ENCODE peak calls at places on chromosomes 3 and 15, in ten cellular contexts. M is RWPE1, X is psoas muscle, U is GM10248, L is tibial nerve, F is natural killer cell, B is mesothelial cell of epicardium, Q is WTC11, G is H9, T is epithelial cell of esophagus. N is an unnamed sample.
A peak's percentile ranks its signal among the peaks of the same experiment; 100 is the strongest.

GRCh38 chr3:176505878-176506621 is 691.2 kb downstream of the TBL1XR1 start:
- DNase-seq in M (no peak), T (no peak), F (no peak), G (peak; percentile 97), B (no peak), U (no peak), X (no peak), Q (peak; percentile 78), L (no peak), N (no peak)

GRCh38 chr15:30065025-30065801 is 17.5 kb upstream of the GOLGA8J start:
- DNase-seq in L (no peak), F (no peak), Q (no peak), T (peak; percentile 48), U (no peak), G (no peak), M (peak; percentile 82), X (no peak), B (no peak), N (no peak)

GRCh38 chr15:94327356-94327936 is 96.1 kb downstream of the MCTP2 start:
- DNase-seq in X (no peak), M (peak; percentile 47), Q (no peak), L (no peak), F (no peak), G (no peak), U (peak; percentile 33), B (no peak), T (peak; percentile 59), N (peak; percentile 45)

GRCh38 chr3:157906627-157907026 is 199.6 kb downstream of the SHOX2 start:
- DNase-seq in U (no peak), F (no peak), Q (no peak), T (peak; percentile 14), B (no peak), L (no peak), X (no peak), G (no peak), M (no peak), N (no peak)

GRCh38 chr15:68429691-68430470 is 2.1 kb downstream of the ITGA11 start:
- DNase-seq in B (no peak), F (no peak), M (no peak), G (peak; percentile 8), U (no peak), L (no peak), Q (no peak), T (no peak), X (no peak), N (no peak)

GRCh38 chr15:63970723-63971426 is 75.4 kb downstream of the DAPK2 start:
- DNase-seq in X (no peak), F (no peak), B (no peak), M (no peak), T (no peak), U (peak; percentile 78), L (no peak), Q (no peak), G (peak; percentile 10), N (no peak)

GRCh38 chr3:57948782-57949242 is 59.4 kb upstream of the FLNB start:
- DNase-seq in G (peak; percentile 30), T (no peak), L (no peak), F (no peak), Q (no peak), X (no peak), B (no peak), M (no peak), U (no peak), N (no peak)

GRCh38 chr3:100603449-100603848 is 6.0 kb upstream of the ADGRG7 start:
- DNase-seq in G (peak; percentile 39), L (no peak), M (peak; percentile 42), B (no peak), X (no peak), T (peak; percentile 58), Q (no peak), F (no peak), U (peak; percentile 18), N (peak; percentile 9)

GRCh38 chr3:191170097-191170496 is 28.9 kb upstream of the OSTN start:
- DNase-seq in U (no peak), X (no peak), B (no peak), L (no peak), M (no peak), Q (no peak), F (no peak), G (no peak), T (no peak), N (no peak)

GRCh38 chr3:25038907-25039306 is 389.2 kb upstream of the RARB start:
- DNase-seq in G (no peak), F (no peak), X (no peak), L (no peak), M (no peak), Q (no peak), U (no peak), T (no peak), B (no peak), N (no peak)

GRCh38 chr3:196108075-196108743 is 26.3 kb upstream of the TFRC start:
- DNase-seq in X (no peak), B (no peak), G (peak; percentile 87), Q (peak; percentile 51), U (no peak), L (no peak), F (no peak), T (peak; percentile 61), M (peak; percentile 68), N (no peak)

GRCh38 chr3:120850326-120851295 is 57.4 kb upstream of the STXBP5L start:
- DNase-seq in Q (no peak), U (no peak), L (no peak), X (no peak), B (no peak), M (no peak), T (no peak), G (no peak), F (no peak), N (no peak)

DNA sequence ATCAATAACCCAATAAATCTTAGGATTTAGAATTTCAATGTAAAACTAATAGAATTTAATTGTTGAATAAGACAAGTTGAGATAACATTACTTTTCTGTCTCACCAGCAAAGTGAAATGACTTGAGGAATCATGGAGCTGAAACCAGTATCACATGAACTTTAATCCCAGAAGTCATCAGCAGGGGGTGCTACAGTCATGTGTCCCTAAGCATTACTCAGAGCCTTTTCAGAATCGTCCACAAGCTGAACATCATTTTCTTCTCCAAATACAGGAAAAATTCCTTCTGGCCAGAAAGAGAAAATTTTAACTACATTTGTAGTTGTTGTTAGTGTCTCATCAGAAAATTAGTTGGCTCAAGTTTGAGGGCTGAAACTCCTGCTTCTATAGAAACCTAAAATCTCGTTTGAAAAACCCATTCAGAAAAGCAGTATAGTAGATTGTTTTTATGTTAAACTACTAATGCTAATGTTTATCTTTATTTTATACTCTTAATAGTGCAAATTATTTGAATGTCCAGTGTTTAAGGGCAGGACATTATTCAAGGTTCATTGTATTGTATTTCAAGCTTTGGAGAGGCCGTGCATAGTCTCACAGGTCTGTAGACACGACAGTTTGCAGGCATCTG is 384.1 kb downstream of the PLOD2 start:
- DNase-seq in T (peak; percentile 72), G (peak; percentile 49), F (no peak), U (peak; percentile 17), Q (peak; percentile 42), L (no peak), X (no peak), B (no peak), M (peak; percentile 3), N (peak; percentile 72)
- TF ChIP-seq CTCF in T (peak; percentile 70), G (peak; percentile 86), F (no peak), U (peak; percentile 47), Q (peak; percentile 72), L (peak; percentile 44), X (peak; percentile 31), B (peak; percentile 76), M (peak; percentile 38), N (peak; percentile 85)

GRCh38 chr3:113495035-113495434 is 19.9 kb downstream of the SPICE1 start:
- DNase-seq in B (no peak), U (peak; percentile 35), T (peak; percentile 61), F (no peak), G (no peak), L (no peak), X (no peak), M (peak; percentile 30), Q (no peak), N (peak; percentile 19)
- TF ChIP-seq CTCF in B (no peak), U (peak; percentile 58), T (peak; percentile 57), F (peak; percentile 44), G (peak; percentile 64), L (peak; percentile 10), X (peak; percentile 61), M (peak; percentile 41), Q (peak; percentile 24), N (peak; percentile 32)

DNA sequence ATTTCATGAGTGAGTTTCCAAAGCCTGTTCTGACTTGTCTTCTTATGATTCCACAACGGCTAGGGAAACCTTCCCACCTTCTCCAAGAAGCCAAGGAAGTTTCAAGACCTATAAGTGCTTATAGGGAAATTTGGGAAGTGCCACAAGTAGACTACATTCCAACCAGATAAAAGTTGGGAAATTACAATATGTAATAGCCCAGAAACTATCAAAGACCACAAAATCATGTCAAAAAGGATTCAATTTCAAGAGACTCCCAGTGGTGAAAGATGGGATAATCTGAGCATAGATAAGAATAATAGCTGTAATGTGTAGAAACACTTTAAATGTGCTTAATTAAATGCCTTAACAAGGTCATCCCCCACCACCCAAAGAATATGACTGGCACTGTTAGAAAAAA is 169.2 kb upstream of the SLC2A2 start:
- DNase-seq in T (peak; percentile 61), F (no peak), U (no peak), B (no peak), X (no peak), L (no peak), G (no peak), M (no peak), Q (no peak), N (no peak)
- TF ChIP-seq CTCF in T (peak; percentile 22), F (no peak), U (no peak), B (peak; percentile 33), X (no peak), L (no peak), G (peak; percentile 54), M (no peak), Q (no peak), N (peak; percentile 63)

DNA sequence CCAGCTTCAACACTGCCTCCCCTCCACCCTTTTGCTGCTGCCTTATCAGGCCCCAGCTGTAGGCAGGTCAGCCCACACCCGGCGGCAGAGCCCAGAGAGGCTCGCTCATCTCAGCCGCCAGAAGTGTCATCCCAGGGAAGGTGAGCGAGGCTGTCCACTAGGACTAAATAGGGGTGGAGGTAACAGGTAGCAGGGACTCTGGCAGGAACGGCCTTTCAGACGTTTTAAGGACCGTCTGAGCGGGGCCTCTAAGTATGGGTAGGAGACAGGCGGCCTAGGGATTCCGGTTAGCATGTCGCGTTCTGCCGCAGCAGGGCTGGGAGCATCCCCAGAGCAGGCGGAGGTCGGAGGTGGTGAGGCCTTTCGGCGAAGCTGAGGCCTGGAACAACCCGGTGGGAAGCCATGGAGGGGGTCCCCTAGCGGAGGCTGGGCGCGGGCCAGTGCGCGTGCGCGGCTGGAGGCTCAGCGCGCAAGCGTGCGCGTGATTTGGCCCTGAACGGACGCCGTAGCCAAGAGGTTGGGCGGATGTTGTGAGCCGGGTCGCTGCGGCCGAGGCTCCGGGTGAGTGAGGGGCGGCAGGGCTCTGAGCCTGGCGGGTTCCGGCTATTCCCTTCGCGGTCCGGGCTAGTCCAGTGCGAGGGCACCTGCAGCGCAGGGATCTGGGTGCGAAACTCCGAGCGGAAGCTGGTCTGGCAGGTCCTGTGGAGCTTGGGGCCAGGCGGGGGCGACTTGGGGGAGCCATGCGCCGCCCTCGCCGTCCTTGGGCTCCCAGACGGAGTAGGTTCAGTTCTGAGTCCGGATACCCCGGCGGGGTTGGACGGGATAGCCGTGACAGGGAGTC is at the start of the genes MST1 and RNF123:
- DNase-seq in G (peak; percentile 94), B (peak; percentile 89), F (peak; percentile 92), U (peak; percentile 93), Q (peak; percentile 95), L (peak; percentile 62), M (peak; percentile 69), T (peak; percentile 87), X (peak; percentile 93), N (peak; percentile 95)
- TF ChIP-seq CTCF in G (peak; percentile 41), B (no peak), F (peak; percentile 26), U (peak; percentile 31), Q (no peak), L (peak; percentile 25), M (no peak), T (peak; percentile 33), X (peak; percentile 37), N (no peak)

GRCh38 chr3:126654571-126655393 is at the start of gene TXNRD3:
- DNase-seq in L (peak; percentile 68), B (peak; percentile 58), Q (peak; percentile 81), T (peak; percentile 83), G (peak; percentile 84), X (peak; percentile 84), F (peak; percentile 43), U (peak; percentile 60), M (peak; percentile 74), N (peak; percentile 77)
- TF ChIP-seq CTCF in L (peak; percentile 16), B (no peak), Q (no peak), T (no peak), G (peak; percentile 18), X (peak; percentile 12), F (no peak), U (no peak), M (peak; percentile 21), N (no peak)